ENCODE peak calls at places on chromosomes 4 and X, in six cellular contexts. C is tibial nerve, U is aorta, M is A549, F is K562, P is endothelial cell of umbilical vein. H is an unnamed sample.
A peak's percentile ranks its signal among the peaks of the same experiment; 100 is the strongest.

GRCh38 chr4:27318740-27319139 is 458.1 kb downstream of the STIM2 start:
- DNase-seq in C (no peak), U (no peak), M (peak; percentile 4), F (peak; percentile 42), P (no peak), H (no peak)

GRCh38 chr4:153034681-153035080 is 98.6 kb downstream of the FHDC1 start:
- DNase-seq in C (no peak), U (no peak), M (no peak), F (no peak), P (no peak), H (no peak)

GRCh38 chr4:2259036-2259540 is 2.8 kb downstream of the MXD4 start:
- DNase-seq in C (peak; percentile 12), U (peak; percentile 46), M (no peak), F (no peak), P (no peak), H (no peak)

GRCh38 chr4:101419324-101420135 is 72.2 kb upstream of the PPP3CA start:
- DNase-seq in C (no peak), U (no peak), M (no peak), F (no peak), P (peak; percentile 94), H (no peak)

GRCh38 chr4:55733874-55734437 is 85.6 kb upstream of the EXOC1L start:
- DNase-seq in C (peak; percentile 37), U (peak; percentile 65), M (peak; percentile 13), F (peak; percentile 73), P (peak; percentile 57), H (peak; percentile 89)

GRCh38 chr4:9952415-9952950 is 68.8 kb downstream of the SLC2A9 start:
- DNase-seq in C (no peak), U (no peak), M (no peak), F (no peak), P (no peak), H (no peak)

GRCh38 chrX:6052111-6052745 is 176.4 kb downstream of the NLGN4X start:
- DNase-seq in C (no peak), U (no peak), M (no peak), F (no peak), P (no peak), H (no peak)

GRCh38 chr4:8727546-8728510 is 135.3 kb downstream of the CPZ start:
- DNase-seq in C (peak; percentile 6), U (no peak), M (no peak), F (no peak), P (no peak), H (no peak)

GRCh38 chr4:13294961-13295605 is 189.1 kb downstream of the RAB28 start:
- DNase-seq in C (no peak), U (no peak), M (no peak), F (no peak), P (no peak), H (no peak)

GRCh38 chrX:143634373-143634685 is 1.6 kb downstream of the SLITRK4 start:
- DNase-seq in C (no peak), U (no peak), M (no peak), F (no peak), P (no peak), H (no peak)

GRCh38 chr4:12137556-12137955 is 708.9 kb upstream of the HS3ST1 start:
- DNase-seq in C (no peak), U (no peak), M (no peak), F (no peak), P (peak; percentile 91), H (no peak)

GRCh38 chrX:106802063-106802387 is 448 bp upstream of the TBC1D8B start:
- DNase-seq in C (no peak), U (no peak), M (peak; percentile 11), F (no peak), P (no peak), H (no peak)

GRCh38 chr4:136864580-136865185 is 667.6 kb downstream of the PCDH18 start:
- DNase-seq in C (no peak), U (no peak), M (peak; percentile 1), F (peak; percentile 3), P (peak; percentile 82), H (peak; percentile 2)

GRCh38 chr4:168631241-168632151 is 134.6 kb downstream of the PALLD start:
- DNase-seq in C (peak; percentile 18), U (peak; percentile 76), M (peak; percentile 62), F (no peak), P (peak; percentile 72), H (no peak)

GRCh38 chr4:157128395-157128794 is 52.4 kb downstream of the GLRB start:
- DNase-seq in C (no peak), U (no peak), M (no peak), F (no peak), P (peak; percentile 74), H (peak; percentile 3)

GRCh38 chr4:48804584-48805301 is 24.7 kb upstream of the FRYL start:
- DNase-seq in C (no peak), U (no peak), M (no peak), F (no peak), P (peak; percentile 44), H (no peak)

GRCh38 chr4:145876531-145877180 is 62.0 kb downstream of the ZNF827 start:
- DNase-seq in C (no peak), U (no peak), M (no peak), F (no peak), P (no peak), H (no peak)

GRCh38 chrX:54076903-54077302 is 32.6 kb upstream of the PHF8 start:
- DNase-seq in C (no peak), U (no peak), M (no peak), F (no peak), P (no peak), H (peak; percentile 33)

GRCh38 chr4:183408791-183409190 is 35.6 kb upstream of the CDKN2AIP start:
- DNase-seq in C (no peak), U (no peak), M (no peak), F (no peak), P (no peak), H (no peak)

GRCh38 chr4:107252621-107253020 is 216.5 kb upstream of the DKK2 start:
- DNase-seq in C (no peak), U (no peak), M (no peak), F (no peak), P (no peak), H (no peak)

GRCh38 chrX:131792789-131793462 is 230.2 kb upstream of the STK26 start:
- DNase-seq in C (no peak), U (peak; percentile 91), M (peak; percentile 29), F (no peak), P (no peak), H (no peak)
- H3K27ac ChIP-seq in C (peak overlapping the region; percentile 90), U (no peak overlapping the region), M (peak overlapping the region; percentile 92), F (no peak overlapping the region), P (no peak overlapping the region), H (no peak overlapping the region)

DNA sequence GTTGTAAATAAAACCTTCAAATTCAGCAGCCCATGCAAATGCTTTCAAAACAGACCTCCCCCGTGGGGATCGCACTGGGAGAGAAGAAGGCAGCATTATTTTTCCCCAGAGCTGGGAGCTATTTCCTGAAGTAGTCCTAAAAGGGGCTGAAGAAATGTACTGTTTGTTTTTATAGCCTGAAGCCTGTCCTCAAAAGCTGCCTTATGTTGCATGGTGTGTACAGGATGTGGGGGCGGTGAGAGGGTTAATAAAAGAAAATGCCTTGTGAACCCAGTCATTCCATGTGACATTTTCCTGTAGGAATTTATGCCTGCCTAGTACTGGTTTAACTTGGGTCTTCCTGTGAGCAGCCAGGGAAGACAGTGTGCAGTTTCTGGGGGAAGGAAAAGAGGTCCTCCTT is 144.1 kb downstream of the SOWAHB start:
- DNase-seq in C (no peak), U (no peak), M (no peak), F (no peak), P (peak; percentile 86), H (no peak)
- H3K27ac ChIP-seq in C (peak overlapping the region; percentile 81), U (peak overlapping the region; percentile 45), M (peak overlapping the region; percentile 67), F (no peak overlapping the region), P (peak overlapping the region; percentile 86), H (peak overlapping the region; percentile 55)

DNA sequence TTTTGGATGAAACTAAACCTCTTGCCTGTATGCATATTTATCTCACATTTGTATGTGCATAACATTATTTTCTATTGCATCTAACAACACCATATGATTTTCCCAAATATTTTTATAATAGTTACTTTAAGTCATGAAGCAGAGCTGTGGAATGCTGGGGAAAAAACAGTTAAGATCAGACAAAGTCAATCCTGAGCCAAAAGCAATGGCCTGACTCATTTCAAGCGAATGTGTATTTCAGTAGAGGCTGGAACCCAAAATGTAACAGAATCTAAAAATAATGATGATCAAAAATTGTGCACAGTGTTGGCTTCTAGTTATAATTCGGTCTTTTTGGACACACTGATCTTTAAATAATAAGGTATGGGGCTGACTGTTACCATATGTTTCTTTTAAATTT is 516.2 kb upstream of the ADGRL3 start:
- DNase-seq in C (no peak), U (no peak), M (no peak), F (no peak), P (no peak), H (no peak)
- H3K27ac ChIP-seq in C (peak overlapping the region; percentile 40), U (no peak overlapping the region), M (no peak overlapping the region), F (no peak overlapping the region), P (no peak overlapping the region), H (no peak overlapping the region)

GRCh38 chrX:40037367-40037766 is 60.4 kb downstream of the BCOR start:
- DNase-seq in C (no peak), U (no peak), M (no peak), F (no peak), P (no peak), H (no peak)

GRCh38 chrX:40041915-40042314 is 55.8 kb downstream of the BCOR start:
- DNase-seq in C (no peak), U (no peak), M (no peak), F (no peak), P (no peak), H (no peak)

GRCh38 chrX:40035726-40036125 is 62.0 kb downstream of the BCOR start:
- DNase-seq in C (no peak), U (no peak), M (no peak), F (no peak), P (no peak), H (no peak)

GRCh38 chrX:40040686-40041461 is 56.9 kb downstream of the BCOR start:
- DNase-seq in C (no peak), U (no peak), M (no peak), F (no peak), P (no peak), H (no peak)

DNA sequence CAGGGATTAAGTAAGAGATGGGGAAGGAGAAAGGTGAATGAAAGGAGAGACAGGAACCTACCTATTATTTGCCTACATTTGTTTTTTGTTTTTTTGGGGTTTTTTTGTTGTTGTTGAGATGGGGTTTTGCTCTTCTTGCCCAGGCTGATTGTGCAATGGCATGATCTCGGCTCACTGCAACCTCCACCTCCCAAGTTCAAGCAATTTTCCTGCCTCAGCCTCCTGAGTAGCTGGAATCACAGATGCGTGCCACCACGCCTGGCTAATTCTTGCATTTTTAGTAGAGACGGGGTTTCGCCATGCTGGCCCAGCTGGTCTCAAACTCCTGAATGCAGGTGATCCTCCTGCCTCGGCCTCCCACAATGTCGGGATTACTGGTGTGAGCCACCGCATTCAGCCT is 57.9 kb downstream of the BCOR start:
- DNase-seq in C (no peak), U (no peak), M (no peak), F (no peak), P (no peak), H (no peak)
- H3K27ac ChIP-seq in C (no peak overlapping the region), U (no peak overlapping the region), M (no peak overlapping the region), F (no peak overlapping the region), P (no peak overlapping the region), H (no peak overlapping the region)

DNA sequence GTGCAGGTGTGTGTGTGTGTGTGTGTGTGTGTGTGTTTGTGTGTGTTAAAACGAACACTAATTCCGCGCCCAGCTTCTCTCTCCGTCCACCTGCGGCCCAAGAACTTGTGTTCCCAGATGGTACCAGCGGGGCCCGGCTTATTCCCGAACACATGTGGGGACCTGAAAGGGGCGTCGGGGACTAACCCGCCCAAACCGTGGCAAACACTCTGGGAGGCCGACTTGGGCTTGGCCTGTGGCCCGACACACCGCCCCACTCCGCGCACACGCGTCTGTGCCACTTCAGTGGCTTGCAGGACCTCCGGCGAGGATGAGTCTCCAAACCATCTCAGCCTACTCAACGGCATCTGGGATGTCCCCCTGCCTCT is 870 bp upstream of the HHIP start:
- DNase-seq in C (no peak), U (no peak), M (no peak), F (no peak), P (no peak), H (no peak)
- H3K27ac ChIP-seq in C (peak overlapping the region; percentile 80), U (no peak overlapping the region), M (peak overlapping the region; percentile 91), F (no peak overlapping the region), P (peak overlapping the region; percentile 95), H (no peak overlapping the region)